ENCODE peak calls at places on chromosomes 7 and 10, in four cellular contexts. H is vagina, O is tibial nerve, Y is body of pancreas. B is an unnamed sample.

GRCh38 chr10:119198438-119198837 is 8.9 kb upstream of the GRK5 start:
- DNase-seq in H (no peak), O (no peak), Y (peak; percentile 36), B (no peak)

GRCh38 chr7:158317238-158318205 is 270.1 kb downstream of the PTPRN2 start:
- DNase-seq in H (no peak), O (no peak), Y (no peak), B (no peak)

GRCh38 chr7:23759556-23760391 is 49.8 kb downstream of the STK31 start:
- DNase-seq in H (no peak), O (no peak), Y (peak; percentile 53), B (no peak)

GRCh38 chr7:70498633-70499032 is 633.3 kb upstream of the GALNT17 start:
- DNase-seq in H (no peak), O (no peak), Y (no peak), B (no peak)

GRCh38 chr7:47653550-47654351 is 71.8 kb upstream of the TNS3 start:
- DNase-seq in H (no peak), O (no peak), Y (no peak), B (no peak)

GRCh38 chr10:1043532-1043995 is 5.4 kb downstream of the IDI1 start:
- DNase-seq in H (no peak), O (no peak), Y (peak; percentile 57), B (peak; percentile 44)

GRCh38 chr7:54811016-54811924 is 52.3 kb upstream of the SEC61G start:
- DNase-seq in H (no peak), O (no peak), Y (no peak), B (no peak)

GRCh38 chr7:359776-360361 is 69.9 kb downstream of the FOXL3 start:
- DNase-seq in H (no peak), O (no peak), Y (no peak), B (no peak)

GRCh38 chr7:88141025-88141424 is 78.8 kb downstream of the SRI start:
- DNase-seq in H (no peak), O (no peak), Y (peak; percentile 75), B (peak; percentile 25)

GRCh38 chr10:117734626-117735405 is 192.3 kb downstream of the EMX2 start:
- DNase-seq in H (no peak), O (no peak), Y (no peak), B (no peak)
- H3K27ac ChIP-seq in H (no peak overlapping the region), O (no peak overlapping the region), Y (no peak overlapping the region), B (no peak overlapping the region)

GRCh38 chr7:101175664-101176063 is 4.4 kb downstream of the NAT16 start:
- DNase-seq in H (no peak), O (no peak), Y (no peak), B (no peak)
- H3K27me3 ChIP-seq in H (peaks cover 27% of the 10 kb centered on the region), O (peaks cover 100% of the 10 kb centered on the region), Y (no peaks in the 10 kb centered on the region), B (peaks cover 100% of the 10 kb centered on the region)

GRCh38 chr7:141701489-141702046 is 398 bp downstream of the DENND11 start:
- DNase-seq in H (no peak), O (no peak), Y (peak; percentile 50), B (peak; percentile 59)
- TF ChIP-seq POLR2A in H (no peak), O (no peak), Y (no peak), B (peak; percentile 42)

GRCh38 chr7:90723866-90724265 is 127.7 kb downstream of the CDK14 start:
- DNase-seq in H (no peak), O (no peak), Y (no peak), B (no peak)

GRCh38 chr7:90719159-90719558 is 123.0 kb downstream of the CDK14 start:
- DNase-seq in H (no peak), O (no peak), Y (no peak), B (no peak)

GRCh38 chr7:90721869-90722431 is 125.8 kb downstream of the CDK14 start:
- DNase-seq in H (no peak), O (no peak), Y (no peak), B (no peak)

GRCh38 chr7:90723233-90723632 is 127.1 kb downstream of the CDK14 start:
- DNase-seq in H (no peak), O (no peak), Y (no peak), B (no peak)

GRCh38 chr7:90720970-90721768 is 125.0 kb downstream of the CDK14 start:
- DNase-seq in H (no peak), O (peak; percentile 63), Y (peak; percentile 96), B (peak; percentile 48)
- H3K27ac ChIP-seq in H (no peak overlapping the region), O (peak overlapping the region; percentile 21), Y (peak overlapping the region; percentile 90), B (peak overlapping the region; percentile 31)

GRCh38 chr7:4958477-4959301 is at the start of gene MMD2:
- DNase-seq in H (no peak), O (no peak), Y (no peak), B (no peak)

GRCh38 chr7:4959881-4960280 is 894 bp upstream of the MMD2 start:
- DNase-seq in H (no peak), O (no peak), Y (no peak), B (no peak)

GRCh38 chr7:4960363-4960762 is 1.4 kb upstream of the MMD2 start:
- DNase-seq in H (no peak), O (no peak), Y (no peak), B (no peak)

GRCh38 chr7:4957847-4958476 is 1.0 kb downstream of the MMD2 start:
- DNase-seq in H (no peak), O (no peak), Y (no peak), B (no peak)

DNA sequence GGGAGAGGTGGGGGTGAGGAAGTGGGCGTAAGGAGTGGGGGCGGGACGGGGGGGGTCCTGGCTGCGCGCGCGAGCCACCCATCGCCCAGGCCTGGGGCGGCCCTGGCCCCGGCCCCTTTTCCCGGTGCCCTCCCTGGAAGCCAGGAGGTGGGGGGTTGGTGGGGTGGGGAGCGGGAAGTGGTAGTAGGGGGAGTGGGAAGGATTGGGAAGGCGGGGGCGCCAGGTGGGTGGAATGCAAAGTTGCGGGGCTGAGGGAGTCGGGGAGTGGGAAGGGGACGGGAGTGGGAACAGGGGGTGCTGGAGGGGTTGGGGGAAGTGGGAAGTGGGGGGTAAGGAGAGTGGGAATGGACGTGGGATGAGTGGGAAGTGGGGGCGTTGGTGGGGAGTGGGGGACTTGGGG is 369 bp upstream of the MMD2 start:
- DNase-seq in H (no peak), O (no peak), Y (no peak), B (no peak)
- H3K27me3 ChIP-seq in H (no peaks in the 10 kb centered on the region), O (peaks cover 48% of the 10 kb centered on the region), Y (no peaks in the 10 kb centered on the region), B (peaks cover 60% of the 10 kb centered on the region)

DNA sequence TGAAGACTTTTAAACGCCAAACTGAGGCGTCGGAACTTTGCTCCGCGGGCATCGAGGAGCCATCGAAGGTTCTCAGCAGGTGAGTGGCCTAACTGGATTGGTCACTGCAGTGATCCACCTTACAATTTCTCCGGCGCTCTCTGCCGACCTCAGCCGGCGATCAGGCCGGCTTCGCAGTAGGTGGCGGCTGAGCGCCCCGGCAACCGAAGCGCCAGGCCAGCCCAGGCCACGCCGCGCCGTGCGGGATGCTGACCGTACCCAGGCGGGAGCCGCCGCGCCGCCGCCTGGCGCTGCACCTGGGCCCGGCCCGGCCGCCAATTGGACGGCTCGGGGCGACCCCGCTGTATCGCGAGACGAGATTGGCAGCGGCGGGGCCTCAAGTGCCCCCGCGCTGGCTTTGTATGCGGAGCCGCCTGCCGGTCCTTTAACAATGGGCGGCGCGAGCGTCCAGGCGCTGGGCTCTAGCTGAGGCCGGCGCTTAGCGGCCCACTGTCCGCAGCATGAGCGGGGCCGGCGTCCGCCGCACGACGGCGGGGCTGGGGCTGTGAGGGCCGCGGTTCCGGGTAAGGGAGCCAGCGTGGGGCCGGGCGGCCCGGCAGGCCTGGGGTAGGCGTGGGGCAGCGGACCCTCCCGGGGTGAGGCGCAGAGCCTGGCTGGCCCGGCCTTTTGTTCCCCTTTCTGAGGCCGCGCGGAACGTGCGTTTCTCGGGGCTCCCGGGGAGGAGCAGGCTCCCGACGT is at the start of gene CCNJ:
- DNase-seq in H (no peak), O (peak; percentile 77), Y (peak; percentile 91), B (peak; percentile 91)
- TF ChIP-seq POLR2A in H (peak; percentile 55), O (peak; percentile 63), Y (peak; percentile 79), B (peak; percentile 82)

GRCh38 chr7:154927624-154928125 is 75.2 kb downstream of the PAXIP1 start:
- DNase-seq in H (no peak), O (peak; percentile 81), Y (peak; percentile 92), B (peak; percentile 87)
- H3K27ac ChIP-seq in H (peak overlapping the region; percentile 89), O (peak overlapping the region; percentile 80), Y (peak overlapping the region; percentile 85), B (peak overlapping the region; percentile 91)

B was measured in transverse colon.